ENCODE peak calls at places on chromosomes 2 and 18, in nine cellular contexts. J, O, A, Z, U, H, X, I and S are unnamed samples.

GRCh38 chr2:196290149-196290548 is 118.8 kb upstream of the STK17B start:
- DNase-seq in O (no peak), A (no peak), H (no peak), U (no peak), I (no peak), J (no peak), Z (no peak), X (no peak), S (no peak)

GRCh38 chr2:80054339-80054675 is 250.2 kb downstream of the LRRTM1 start:
- DNase-seq in O (no peak), U (peak; percentile 13), I (no peak), Z (no peak), J (no peak), X (no peak), H (no peak), A (no peak), S (no peak)

GRCh38 chr2:112583497-112584133 is 794 bp upstream of the CHCHD5 start:
- DNase-seq in I (no peak), H (peak; percentile 5), A (peak; percentile 23), O (no peak), Z (no peak), X (no peak), U (peak; percentile 17), J (no peak), S (peak; percentile 40)

GRCh38 chr2:62803961-62804360 is 98.4 kb downstream of the EHBP1 start:
- DNase-seq in A (no peak), X (no peak), J (no peak), U (no peak), H (no peak), Z (no peak), I (no peak), O (no peak), S (no peak)

GRCh38 chr2:138779451-138780440 is at the start of gene NXPH2:
- DNase-seq in U (no peak), J (no peak), I (no peak), X (no peak), A (no peak), H (no peak), Z (no peak), O (no peak), S (no peak)

GRCh38 chr2:239932881-239933735 is 92.0 kb downstream of the NDUFA10 start:
- DNase-seq in J (no peak), Z (no peak), U (no peak), X (peak; percentile 33), O (no peak), H (no peak), A (no peak), I (peak; percentile 3), S (no peak)

GRCh38 chr2:98912957-98913915 is 22.8 kb downstream of the CRACDL start:
- DNase-seq in J (no peak), I (no peak), Z (no peak), H (no peak), A (no peak), X (no peak), O (no peak), U (no peak), S (no peak)

GRCh38 chr18:79829136-79829854 is 31.6 kb downstream of the KCNG2 start:
- DNase-seq in A (no peak), I (no peak), H (no peak), X (no peak), J (no peak), O (no peak), Z (no peak), U (no peak), S (no peak)

GRCh38 chr18:55487997-55488396 is 100.0 kb downstream of the TCF4 start:
- DNase-seq in J (no peak), U (no peak), Z (no peak), H (no peak), X (no peak), I (no peak), A (no peak), O (no peak), S (no peak)

GRCh38 chr2:128499367-128500135 is 180.9 kb upstream of the HS6ST1 start:
- DNase-seq in A (no peak), O (no peak), J (no peak), U (no peak), Z (no peak), X (no peak), H (no peak), I (no peak), S (no peak)

GRCh38 chr2:47201224-47201623 is 46.1 kb upstream of the STPG4 start:
- DNase-seq in J (no peak), A (no peak), Z (no peak), O (no peak), X (no peak), H (no peak), U (peak; percentile 77), I (no peak), S (peak; percentile 45)

GRCh38 chr2:146721486-146721885 is 1123.3 kb upstream of the ACVR2A start:
- DNase-seq in U (no peak), I (no peak), A (no peak), Z (no peak), H (peak; percentile 15), X (peak; percentile 44), J (no peak), O (no peak), S (no peak)

GRCh38 chr2:44126106-44126797 is 42.4 kb upstream of the PPM1B start:
- DNase-seq in J (no peak), Z (no peak), A (no peak), U (peak; percentile 6), O (no peak), H (peak; percentile 8), X (no peak), I (no peak), S (no peak)

GRCh38 chr2:20381457-20381856 is 30.8 kb upstream of the PUM2 start:
- DNase-seq in I (no peak), O (no peak), H (no peak), Z (no peak), X (no peak), J (peak; percentile 47), U (peak; percentile 41), A (no peak), S (peak; percentile 73)

GRCh38 chr2:98127229-98127989 is 40.4 kb downstream of the VWA3B start:
- DNase-seq in X (no peak), A (no peak), I (peak; percentile 29), H (peak; percentile 24), Z (peak; percentile 24), O (no peak), U (no peak), J (no peak), S (no peak)

GRCh38 chr2:178008636-178009289 is 63.8 kb downstream of the PDE11A start:
- DNase-seq in O (no peak), Z (no peak), U (peak; percentile 57), I (peak; percentile 27), H (peak; percentile 36), J (no peak), A (no peak), X (peak; percentile 34), S (peak; percentile 42)

GRCh38 chr2:227033471-227034148 is 130.4 kb downstream of the COL4A4 start:
- DNase-seq in I (no peak), J (no peak), O (peak; percentile 3), U (peak; percentile 54), Z (no peak), A (no peak), H (peak; percentile 19), X (peak; percentile 57), S (peak; percentile 70)
- TF ChIP-seq CTCF in I (peak; percentile 60), J (no peak), O (peak; percentile 77), U (peak; percentile 75), Z (no peak), A (no peak), H (no peak), X (peak; percentile 48), S (peak; percentile 87)

GRCh38 chr2:174663572-174663971 is 66.0 kb upstream of the WIPF1 start:
- DNase-seq in A (peak; percentile 47), O (no peak), H (no peak), X (no peak), J (no peak), Z (no peak), U (peak; percentile 97), I (no peak), S (no peak)
- H3K4me3 ChIP-seq in A (no peak overlapping the region), O (no peak overlapping the region), H (no peak overlapping the region), X (no peak overlapping the region), J (no peak overlapping the region), Z (peak overlapping the region; percentile 4), U (no peak overlapping the region), I (no peak overlapping the region), S (no peak overlapping the region)

GRCh38 chr2:159904565-159905281 is 106.7 kb upstream of the CD302 start:
- DNase-seq in I (peak; percentile 37), A (peak; percentile 36), U (no peak), J (no peak), Z (peak; percentile 68), X (peak; percentile 92), H (peak; percentile 20), O (peak; percentile 49), S (no peak)
- TF ChIP-seq CTCF in I (no peak), A (no peak), U (no peak), J (no peak), Z (no peak), X (peak; percentile 9), H (no peak), O (no peak), S (no peak)

GRCh38 chr2:100819365-100820345 is at the start of gene NPAS2:
- DNase-seq in Z (peak; percentile 30), X (peak; percentile 71), J (peak; percentile 34), A (no peak), U (peak; percentile 47), H (peak; percentile 51), I (peak; percentile 54), O (no peak), S (peak; percentile 57)

GRCh38 chr2:100821255-100821912 is 1.4 kb downstream of the NPAS2 start:
- DNase-seq in J (no peak), H (no peak), I (no peak), U (no peak), A (no peak), O (no peak), X (no peak), Z (no peak), S (peak; percentile 35)

GRCh38 chr2:100818606-100819364 is 1.2 kb upstream of the NPAS2 start:
- DNase-seq in X (peak; percentile 68), A (no peak), I (peak; percentile 68), H (peak; percentile 62), J (peak; percentile 59), U (peak; percentile 65), Z (peak; percentile 71), O (no peak), S (peak; percentile 93)

GRCh38 chr2:100821913-100822260 is 1.9 kb downstream of the NPAS2 start:
- DNase-seq in X (no peak), U (no peak), H (no peak), O (no peak), Z (no peak), I (no peak), J (no peak), A (no peak), S (no peak)

GRCh38 chr2:100820346-100821254 is 661 bp downstream of the NPAS2 start:
- DNase-seq in U (no peak), A (no peak), O (no peak), H (no peak), Z (no peak), X (peak; percentile 60), I (no peak), J (no peak), S (no peak)
- H3K4me3 ChIP-seq in U (peak overlapping the region; percentile 73), A (peak overlapping the region; percentile 64), O (no peak overlapping the region), H (peak overlapping the region; percentile 72), Z (peak overlapping the region; percentile 94), X (peak overlapping the region; percentile 84), I (peak overlapping the region; percentile 91), J (peak overlapping the region; percentile 71), S (peak overlapping the region; percentile 85)

GRCh38 chr18:27363918-27364317 is 178.8 kb upstream of the CHST9 start:
- DNase-seq in O (no peak), A (no peak), U (no peak), H (no peak), X (no peak), J (no peak), I (no peak), Z (no peak), S (peak; percentile 7)
- TF ChIP-seq CTCF in O (no peak), A (no peak), U (peak; percentile 18), H (peak; percentile 28), X (peak; percentile 45), J (no peak), I (peak; percentile 45), Z (no peak), S (peak; percentile 13)